ENCODE peak calls at places on chromosomes 16 and 17, in nine cellular contexts. O, E, Y, W, B, M, C, H and Z are unnamed samples.
A peak's percentile ranks its signal among the peaks of the same experiment; 100 is the strongest.

GRCh38 chr16:7888421-7888820 is 555.8 kb downstream of the RBFOX1 start:
- DNase-seq in O (no peak), E (no peak), Y (no peak), W (no peak), B (no peak), M (no peak), C (no peak), H (no peak), Z (no peak)

GRCh38 chr17:42618442-42619150 is 9.1 kb downstream of the TUBG1 start:
- DNase-seq in O (no peak), E (peak; percentile 48), Y (peak; percentile 79), W (no peak), B (peak; percentile 65), M (no peak), C (peak; percentile 21), H (no peak), Z (no peak)

GRCh38 chr17:78493455-78494188 is 83.6 kb downstream of the DNAH17 start:
- DNase-seq in O (no peak), E (no peak), Y (no peak), W (no peak), B (no peak), M (no peak), C (no peak), H (no peak), Z (no peak)

GRCh38 chr17:51508048-51508447 is 247.7 kb downstream of the UTP18 start:
- DNase-seq in O (no peak), E (no peak), Y (no peak), W (no peak), B (no peak), M (no peak), C (no peak), H (no peak), Z (no peak)

GRCh38 chr17:29412780-29413565 is 22.8 kb downstream of the TAOK1 start:
- DNase-seq in O (no peak), E (no peak), Y (no peak), W (peak; percentile 69), B (no peak), M (peak; percentile 32), C (peak; percentile 91), H (no peak), Z (no peak)

GRCh38 chr17:27076814-27077213 is 217.1 kb upstream of the WSB1 start:
- DNase-seq in O (no peak), E (no peak), Y (no peak), W (no peak), B (no peak), M (no peak), C (no peak), H (no peak), Z (no peak)

GRCh38 chr17:79576333-79576732 is 34.5 kb downstream of the RBFOX3 start:
- DNase-seq in O (no peak), E (no peak), Y (no peak), W (no peak), B (no peak), M (no peak), C (no peak), H (no peak), Z (no peak)

GRCh38 chr17:83183150-83183820 is 103.9 kb downstream of the METRNL start:
- DNase-seq in O (no peak), E (no peak), Y (no peak), W (no peak), B (no peak), M (no peak), C (no peak), H (no peak), Z (no peak)

GRCh38 chr17:28033972-28034714 is 8.3 kb upstream of the NLK start:
- DNase-seq in O (no peak), E (no peak), Y (no peak), W (peak; percentile 81), B (peak; percentile 22), M (no peak), C (peak; percentile 91), H (no peak), Z (no peak)

GRCh38 chr17:75749545-75750389 is 15.2 kb downstream of the GALK1 start:
- DNase-seq in O (peak; percentile 92), E (peak; percentile 88), Y (peak; percentile 86), W (peak; percentile 61), B (peak; percentile 80), M (no peak), C (peak; percentile 56), H (peak; percentile 48), Z (peak; percentile 91)

GRCh38 chr17:40180694-40181093 is 3.4 kb downstream of the RAPGEFL1 start:
- DNase-seq in O (no peak), E (no peak), Y (no peak), W (no peak), B (no peak), M (no peak), C (no peak), H (no peak), Z (no peak)

GRCh38 chr16:12829096-12829888 is 25.6 kb upstream of the CPPED1 start:
- DNase-seq in O (no peak), E (no peak), Y (no peak), W (no peak), B (no peak), M (no peak), C (no peak), H (no peak), Z (no peak)

GRCh38 chr17:8785547-8786412 is 13.4 kb downstream of the MFSD6L start:
- DNase-seq in O (peak; percentile 62), E (peak; percentile 83), Y (peak; percentile 72), W (peak; percentile 36), B (peak; percentile 72), M (peak; percentile 16), C (peak; percentile 56), H (no peak), Z (peak; percentile 88)
- TF ChIP-seq CTCF in O (peak; percentile 94), E (peak; percentile 90), Y (peak; percentile 68), W (peak; percentile 93), B (peak; percentile 85), M (peak; percentile 89), C (peak; percentile 91), H (peak; percentile 65), Z (peak; percentile 88)

DNA sequence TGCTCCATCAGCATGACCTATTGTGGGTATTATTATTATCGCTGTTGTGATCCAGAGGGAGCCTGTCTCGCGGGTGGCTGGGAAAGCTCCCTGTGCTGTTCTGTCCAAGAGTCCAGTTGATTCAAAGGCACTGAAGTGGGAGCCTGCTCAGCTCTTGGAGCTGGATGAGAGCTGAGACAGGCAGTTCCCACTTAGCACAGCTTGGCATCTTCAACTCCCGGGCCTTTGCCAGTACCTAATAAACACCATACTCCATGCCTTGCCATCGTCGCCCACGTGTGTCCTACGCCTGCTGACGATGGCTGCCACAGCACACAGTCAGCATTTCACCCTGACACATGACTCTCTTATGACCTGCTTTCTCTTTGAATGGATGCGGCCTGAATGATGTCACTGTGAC is 32.6 kb downstream of the RTN4RL1 start:
- DNase-seq in O (no peak), E (no peak), Y (no peak), W (no peak), B (no peak), M (no peak), C (no peak), H (no peak), Z (no peak)
- TF ChIP-seq CTCF in O (no peak), E (no peak), Y (no peak), W (no peak), B (no peak), M (no peak), C (no peak), H (no peak), Z (no peak)

GRCh38 chr16:89764711-89765201 is 43.4 kb downstream of the ZNF276 start:
- DNase-seq in O (peak; percentile 93), E (no peak), Y (peak; percentile 86), W (no peak), B (no peak), M (no peak), C (no peak), H (peak; percentile 20), Z (no peak)

GRCh38 chr16:89765292-89765810 is 44.0 kb downstream of the ZNF276 start:
- DNase-seq in O (no peak), E (no peak), Y (no peak), W (no peak), B (no peak), M (no peak), C (no peak), H (no peak), Z (no peak)

GRCh38 chr16:89759742-89760366 is 38.5 kb downstream of the ZNF276 start:
- DNase-seq in O (no peak), E (no peak), Y (no peak), W (no peak), B (no peak), M (no peak), C (no peak), H (no peak), Z (no peak)

DNA sequence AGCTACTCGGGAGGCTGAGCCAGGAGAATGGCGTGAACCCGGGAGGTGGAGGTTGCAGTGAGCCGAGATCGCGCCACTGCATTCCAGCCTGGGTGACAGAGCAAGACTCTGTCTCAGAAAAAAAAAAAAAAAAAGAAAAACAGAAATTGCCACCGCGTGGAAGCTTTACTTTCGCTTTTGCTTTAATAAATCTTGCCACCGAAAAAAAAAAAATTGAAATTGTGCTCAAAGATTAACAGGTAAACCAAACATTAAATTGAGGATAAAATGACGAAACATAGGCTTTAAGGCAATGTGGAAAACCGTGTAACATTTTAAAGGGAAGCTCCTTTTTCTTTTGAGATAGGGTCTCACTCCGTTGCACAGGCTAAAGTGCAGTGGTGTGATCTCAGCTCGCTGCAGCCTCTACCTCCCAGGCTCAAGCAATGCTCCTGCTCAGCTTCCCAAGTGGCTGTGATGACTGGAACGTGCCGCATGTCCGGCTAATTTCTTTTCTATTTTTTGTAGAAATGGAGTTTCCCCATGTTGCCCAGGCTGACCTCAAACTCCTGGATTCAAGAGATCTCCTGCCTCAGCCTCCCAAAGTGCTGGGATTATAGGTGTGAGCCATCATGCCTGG is 40.1 kb downstream of the ZNF276 start:
- DNase-seq in O (no peak), E (no peak), Y (no peak), W (no peak), B (no peak), M (no peak), C (no peak), H (no peak), Z (no peak)
- TF ChIP-seq CTCF in O (no peak), E (no peak), Y (no peak), W (no peak), B (no peak), M (no peak), C (no peak), H (no peak), Z (no peak)

DNA sequence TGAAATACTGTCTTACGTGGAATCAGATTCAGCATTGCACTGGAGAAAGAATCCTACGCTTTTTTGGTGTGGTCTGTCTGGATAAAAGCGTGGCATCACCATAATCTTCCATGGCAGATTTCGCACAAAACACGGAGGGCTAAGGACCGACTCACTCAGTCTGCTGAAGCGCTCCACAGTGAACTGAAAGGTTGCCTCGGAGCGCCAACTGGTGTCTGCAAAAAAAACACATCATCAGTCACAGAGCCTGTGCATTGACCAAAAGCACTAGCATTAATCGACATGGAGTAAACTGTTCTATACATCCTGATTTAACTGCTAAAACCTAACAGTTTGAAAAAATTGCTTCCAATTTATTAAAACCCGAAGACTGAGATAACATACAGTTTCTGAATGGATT is 40.5 kb downstream of the USP7 start:
- DNase-seq in O (no peak), E (no peak), Y (no peak), W (no peak), B (no peak), M (no peak), C (no peak), H (no peak), Z (no peak)
- TF ChIP-seq CTCF in O (no peak), E (no peak), Y (no peak), W (no peak), B (no peak), M (no peak), C (no peak), H (no peak), Z (no peak)

GRCh38 chr16:66274335-66275110 is 92.0 kb upstream of the CDH5 start:
- DNase-seq in O (no peak), E (no peak), Y (no peak), W (no peak), B (peak; percentile 44), M (no peak), C (peak; percentile 43), H (no peak), Z (no peak)
- TF ChIP-seq CTCF in O (no peak), E (peak; percentile 27), Y (peak; percentile 29), W (peak; percentile 14), B (peak; percentile 35), M (peak; percentile 38), C (peak; percentile 77), H (no peak), Z (peak; percentile 25)